ENCODE peak calls at places on chromosomes 4 and X, in four cellular contexts. One of them, this sample, is unnamed.

GRCh38 chr4:82851902-82852750 is 38.8 kb downstream of the SEC31A start:
- DNase-seq in IMR-90: peak; percentile 49
- DNase-seq in H1: no peak
- DNase-seq in mesendoderm: peak; percentile 59
- DNase-seq in this sample: no peak

GRCh38 chrX:42714981-42715688 is 62.8 kb downstream of the PPP1R2C start:
- DNase-seq in IMR-90: no peak
- DNase-seq in H1: peak; percentile 47
- DNase-seq in mesendoderm: peak; percentile 79
- DNase-seq in this sample: peak; percentile 89

GRCh38 chrX:80246273-80246672 is 174.0 kb upstream of the TENT5D start:
- DNase-seq in IMR-90: no peak
- DNase-seq in H1: no peak
- DNase-seq in mesendoderm: peak; percentile 13
- DNase-seq in this sample: no peak

GRCh38 chr4:108113229-108113628 is 55.5 kb downstream of the LEF1 start:
- DNase-seq in H1: no peak
- DNase-seq in mesendoderm: no peak
- DNase-seq in IMR-90: no peak
- DNase-seq in this sample: no peak

GRCh38 chr4:182206916-182207315 is 36.3 kb upstream of the TENM3 start:
- DNase-seq in mesendoderm: peak; percentile 37
- DNase-seq in IMR-90: no peak
- DNase-seq in H1: no peak
- DNase-seq in this sample: no peak

GRCh38 chr4:38803833-38804653 is 548 bp downstream of the TLR1 start:
- DNase-seq in H1: no peak
- DNase-seq in mesendoderm: no peak
- DNase-seq in IMR-90: no peak
- DNase-seq in this sample: no peak

GRCh38 chrX:129961180-129962083 is 21.0 kb upstream of the BCORL1 start:
- DNase-seq in mesendoderm: peak; percentile 81
- DNase-seq in IMR-90: no peak
- DNase-seq in H1: peak; percentile 72
- DNase-seq in this sample: peak; percentile 82

GRCh38 chr4:117385531-117385930 is 300.2 kb upstream of the TRAM1L1 start:
- DNase-seq in mesendoderm: no peak
- DNase-seq in H1: no peak
- DNase-seq in IMR-90: peak; percentile 67
- DNase-seq in this sample: no peak

GRCh38 chr4:13938299-13938698 is 310.8 kb upstream of the BOD1L1 start:
- DNase-seq in H1: peak; percentile 48
- DNase-seq in IMR-90: no peak
- DNase-seq in mesendoderm: no peak
- DNase-seq in this sample: no peak

GRCh38 chr4:147928400-147928799 is 196.5 kb downstream of the ARHGAP10 start:
- DNase-seq in H1: no peak
- DNase-seq in mesendoderm: no peak
- DNase-seq in IMR-90: peak; percentile 76
- DNase-seq in this sample: no peak

GRCh38 chr4:136056748-136057147 is 1475.5 kb downstream of the PCDH18 start:
- DNase-seq in H1: no peak
- DNase-seq in IMR-90: no peak
- DNase-seq in mesendoderm: no peak
- DNase-seq in this sample: no peak

GRCh38 chr4:19026281-19026680 is 1004.7 kb upstream of the LCORL start:
- DNase-seq in H1: no peak
- DNase-seq in IMR-90: no peak
- DNase-seq in mesendoderm: no peak
- DNase-seq in this sample: no peak

GRCh38 chrX:150366951-150367545 is 3.9 kb downstream of the MAMLD1 start:
- DNase-seq in H1: no peak
- DNase-seq in IMR-90: peak; percentile 79
- DNase-seq in mesendoderm: no peak
- DNase-seq in this sample: peak; percentile 10

GRCh38 chr4:88938138-88938537 is 118.8 kb downstream of the FAM13A start:
- DNase-seq in IMR-90: peak; percentile 96
- DNase-seq in mesendoderm: peak; percentile 53
- DNase-seq in H1: no peak
- DNase-seq in this sample: no peak

GRCh38 chrX:15790766-15791380 is 589 bp downstream of the ZRSR2 start:
- DNase-seq in mesendoderm: no peak
- DNase-seq in H1: no peak
- DNase-seq in IMR-90: peak; percentile 6
- DNase-seq in this sample: no peak
- H3K23ac ChIP-seq in mesendoderm: no peak overlapping the region
- H3K23ac ChIP-seq in H1: no peak overlapping the region
- H3K23ac ChIP-seq in IMR-90: peak overlapping the region; percentile 81
- H3K23ac ChIP-seq in this sample: no peak overlapping the region

GRCh38 chr4:20297800-20298199 is 46.1 kb downstream of the SLIT2 start:
- DNase-seq in IMR-90: no peak
- DNase-seq in H1: no peak
- DNase-seq in mesendoderm: no peak
- DNase-seq in this sample: no peak
- H4K5ac ChIP-seq in IMR-90: no peak overlapping the region
- H4K5ac ChIP-seq in H1: no peak overlapping the region
- H4K5ac ChIP-seq in mesendoderm: no peak overlapping the region
- H4K5ac ChIP-seq in this sample: no peak overlapping the region

GRCh38 chr4:145180298-145181090 is at the start of gene OTUD4:
- DNase-seq in mesendoderm: peak; percentile 98
- DNase-seq in IMR-90: peak; percentile 94
- DNase-seq in H1: peak; percentile 90
- DNase-seq in this sample: peak; percentile 96
- H3K23ac ChIP-seq in mesendoderm: no peak within 1 kb of the TSS
- H3K23ac ChIP-seq in IMR-90: peak within 1 kb of the TSS; percentile 99
- H3K23ac ChIP-seq in H1: no peak within 1 kb of the TSS
- H3K23ac ChIP-seq in this sample: no peak within 1 kb of the TSS

GRCh38 chr4:183932576-183932975 is 27.5 kb downstream of the STOX2 start:
- DNase-seq in IMR-90: no peak
- DNase-seq in H1: no peak
- DNase-seq in mesendoderm: no peak
- DNase-seq in this sample: no peak

GRCh38 chr4:183936047-183936446 is 30.9 kb downstream of the STOX2 start:
- DNase-seq in H1: no peak
- DNase-seq in IMR-90: no peak
- DNase-seq in mesendoderm: no peak
- DNase-seq in this sample: no peak

GRCh38 chr4:183940807-183941310 is 35.8 kb downstream of the STOX2 start:
- DNase-seq in mesendoderm: no peak
- DNase-seq in IMR-90: peak; percentile 3
- DNase-seq in H1: no peak
- DNase-seq in this sample: no peak

GRCh38 chr4:183936574-183937335 is 31.6 kb downstream of the STOX2 start:
- DNase-seq in IMR-90: peak; percentile 5
- DNase-seq in mesendoderm: no peak
- DNase-seq in H1: no peak
- DNase-seq in this sample: no peak

DNA sequence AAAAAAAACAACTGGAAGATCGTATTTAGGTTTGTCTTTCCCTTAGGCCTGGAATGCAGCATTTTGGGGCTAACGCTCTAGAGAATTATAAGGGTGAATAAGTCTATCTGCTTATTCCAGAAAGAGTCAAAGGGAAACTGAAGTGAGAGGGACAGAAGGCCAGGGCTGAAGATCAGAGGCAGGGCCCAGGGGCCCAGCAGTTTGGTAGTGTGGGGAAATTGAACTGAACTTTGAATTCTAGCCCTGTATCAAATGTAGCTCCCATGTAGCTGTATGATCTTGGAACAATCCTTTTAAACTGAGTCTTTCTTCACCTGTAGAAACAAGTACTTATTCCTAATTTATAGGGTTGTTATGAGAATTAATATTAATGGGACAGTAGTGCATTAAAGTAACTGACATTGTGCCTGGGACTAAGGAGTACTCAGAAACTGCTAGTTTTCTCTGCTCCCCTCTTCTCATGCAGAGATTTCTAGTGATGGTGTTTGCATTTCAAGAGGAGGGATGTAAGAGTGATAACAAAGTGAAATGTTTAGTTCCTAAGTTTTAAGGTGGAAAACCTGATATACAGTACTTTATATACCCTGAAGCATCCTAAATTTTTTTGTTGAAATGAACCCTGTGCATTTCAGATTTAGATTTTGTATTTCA is 30.4 kb downstream of the STOX2 start:
- DNase-seq in H1: no peak
- DNase-seq in mesendoderm: no peak
- DNase-seq in IMR-90: no peak
- DNase-seq in this sample: no peak
- H4K5ac ChIP-seq in H1: no peak overlapping the region
- H4K5ac ChIP-seq in mesendoderm: no peak overlapping the region
- H4K5ac ChIP-seq in IMR-90: no peak overlapping the region
- H4K5ac ChIP-seq in this sample: no peak overlapping the region

GRCh38 chr4:7286798-7287197 is 94.5 kb downstream of the SORCS2 start:
- DNase-seq in mesendoderm: no peak
- DNase-seq in H1: no peak
- DNase-seq in IMR-90: no peak
- DNase-seq in this sample: no peak

GRCh38 chr4:7287274-7287917 is 95.1 kb downstream of the SORCS2 start:
- DNase-seq in IMR-90: no peak
- DNase-seq in mesendoderm: no peak
- DNase-seq in H1: no peak
- DNase-seq in this sample: no peak

GRCh38 chr4:7287918-7288280 is 95.6 kb downstream of the SORCS2 start:
- DNase-seq in mesendoderm: no peak
- DNase-seq in IMR-90: no peak
- DNase-seq in H1: no peak
- DNase-seq in this sample: no peak

GRCh38 chr4:7285244-7286122 is 93.1 kb downstream of the SORCS2 start:
- DNase-seq in H1: no peak
- DNase-seq in mesendoderm: no peak
- DNase-seq in IMR-90: no peak
- DNase-seq in this sample: no peak

GRCh38 chr4:7286170-7286569 is 93.8 kb downstream of the SORCS2 start:
- DNase-seq in IMR-90: no peak
- DNase-seq in H1: no peak
- DNase-seq in mesendoderm: no peak
- DNase-seq in this sample: no peak
- H3K23ac ChIP-seq in IMR-90: no peak overlapping the region
- H3K23ac ChIP-seq in H1: no peak overlapping the region
- H3K23ac ChIP-seq in mesendoderm: no peak overlapping the region
- H3K23ac ChIP-seq in this sample: no peak overlapping the region